ENCODE peak calls at places on chromosome 16, in nine cellular contexts. J is heart left ventricle, M is adrenal gland, U is osteoblast, Z is psoas muscle, K is mammary epithelial cell, V is Caco-2, R is lower lobe of right lung, B is mucosa of descending colon. D is an unnamed sample. For H3K4me1, the result is how much of the 10 kb centered on the place peaks cover.

GRCh38 chr16:87325480-87325879 is 8.3 kb upstream of the C16orf95 start:
- DNase-seq in Z (no peak), V (no peak), J (peak), U (peak), B (no peak), M (no peak), K (peak), R (peak), D (no peak)

GRCh38 chr16:51569204-51569911 is 418.3 kb upstream of the SALL1 start:
- DNase-seq in R (no peak), B (no peak), U (no peak), M (peak), K (peak), J (no peak), Z (no peak), V (no peak), D (no peak)

GRCh38 chr16:1877804-1878203 is 5.8 kb upstream of the MEIOB start:
- DNase-seq in K (no peak), M (no peak), Z (no peak), V (no peak), J (no peak), R (no peak), U (no peak), B (peak), D (no peak)

GRCh38 chr16:21222495-21223337 is 10.8 kb upstream of the ANKS4B start:
- DNase-seq in R (no peak), V (peak), B (peak), J (no peak), M (no peak), K (no peak), U (peak), Z (no peak), D (no peak)

GRCh38 chr16:87133966-87134945 is 182.9 kb downstream of the C16orf95 start:
- DNase-seq in R (no peak), Z (no peak), B (no peak), M (no peak), V (no peak), K (no peak), U (peak), J (no peak), D (no peak)

GRCh38 chr16:2178321-2179106 is 17.9 kb downstream of the CASKIN1 start:
- DNase-seq in B (no peak), R (no peak), Z (no peak), J (no peak), K (no peak), V (no peak), U (no peak), M (no peak), D (no peak)

GRCh38 chr16:84268661-84269060 is 26.0 kb upstream of the WFDC1 start:
- DNase-seq in Z (no peak), M (no peak), V (no peak), J (no peak), B (no peak), R (no peak), K (no peak), U (no peak), D (no peak)

GRCh38 chr16:86318119-86318518 is 192.2 kb upstream of the FOXF1 start:
- DNase-seq in K (no peak), J (no peak), V (no peak), M (no peak), B (no peak), Z (no peak), R (no peak), U (no peak), D (no peak)

GRCh38 chr16:67939507-67940435 is 3.1 kb upstream of the PSMB10 start:
- DNase-seq in B (peak), K (no peak), J (no peak), M (no peak), V (no peak), Z (peak), R (no peak), U (peak), D (no peak)

GRCh38 chr16:85593503-85594195 is 19.5 kb upstream of the GSE1 start:
- DNase-seq in R (no peak), U (no peak), J (no peak), K (no peak), M (no peak), V (no peak), Z (no peak), B (no peak), D (no peak)

GRCh38 chr16:1493746-1494094 is 560 bp downstream of the TELO2 start:
- DNase-seq in Z (no peak), J (peak), V (no peak), K (peak), M (no peak), U (peak), B (no peak), R (no peak), D (peak)

GRCh38 chr16:53600076-53600475 is 97.1 kb upstream of the AKTIP start:
- DNase-seq in J (no peak), Z (no peak), K (no peak), B (no peak), U (no peak), V (no peak), R (no peak), M (no peak), D (no peak)

GRCh38 chr16:552171-552570 is 8.0 kb upstream of the PRR35 start:
- DNase-seq in M (no peak), J (no peak), K (no peak), Z (no peak), U (no peak), R (no peak), V (no peak), B (no peak), D (no peak)

GRCh38 chr16:54783980-54784379 is 146.7 kb upstream of the IRX5 start:
- DNase-seq in R (no peak), K (no peak), B (no peak), V (no peak), M (no peak), U (no peak), J (no peak), Z (no peak), D (no peak)

GRCh38 chr16:648071-648785 is 937 bp upstream of the WDR90 start:
- DNase-seq in R (peak), U (peak), V (peak), J (no peak), M (no peak), K (peak), B (peak), Z (no peak), D (peak)

GRCh38 chr16:228151-228855 is 946 bp downstream of the LUC7L start:
- DNase-seq in J (no peak), B (no peak), U (peak), V (no peak), R (no peak), M (no peak), Z (no peak), K (peak), D (peak)

GRCh38 chr16:19515765-19516164 is 6.1 kb downstream of the GDE1 start:
- DNase-seq in M (no peak), Z (no peak), U (no peak), J (no peak), K (no peak), V (no peak), B (no peak), R (no peak), D (no peak)

GRCh38 chr16:10308305-10309193 is 77.3 kb upstream of the ATF7IP2 start:
- DNase-seq in V (no peak), K (peak), R (no peak), M (no peak), U (no peak), J (no peak), B (no peak), Z (no peak), D (no peak)

GRCh38 chr16:85860413-85861094 is 38.4 kb upstream of the IRF8 start:
- DNase-seq in R (no peak), J (no peak), B (no peak), U (no peak), V (no peak), M (no peak), Z (no peak), K (peak), D (no peak)

GRCh38 chr16:23014592-23014991 is 134.7 kb downstream of the USP31 start:
- DNase-seq in J (no peak), V (no peak), M (no peak), R (no peak), B (no peak), U (no peak), K (no peak), Z (no peak), D (no peak)

DNA sequence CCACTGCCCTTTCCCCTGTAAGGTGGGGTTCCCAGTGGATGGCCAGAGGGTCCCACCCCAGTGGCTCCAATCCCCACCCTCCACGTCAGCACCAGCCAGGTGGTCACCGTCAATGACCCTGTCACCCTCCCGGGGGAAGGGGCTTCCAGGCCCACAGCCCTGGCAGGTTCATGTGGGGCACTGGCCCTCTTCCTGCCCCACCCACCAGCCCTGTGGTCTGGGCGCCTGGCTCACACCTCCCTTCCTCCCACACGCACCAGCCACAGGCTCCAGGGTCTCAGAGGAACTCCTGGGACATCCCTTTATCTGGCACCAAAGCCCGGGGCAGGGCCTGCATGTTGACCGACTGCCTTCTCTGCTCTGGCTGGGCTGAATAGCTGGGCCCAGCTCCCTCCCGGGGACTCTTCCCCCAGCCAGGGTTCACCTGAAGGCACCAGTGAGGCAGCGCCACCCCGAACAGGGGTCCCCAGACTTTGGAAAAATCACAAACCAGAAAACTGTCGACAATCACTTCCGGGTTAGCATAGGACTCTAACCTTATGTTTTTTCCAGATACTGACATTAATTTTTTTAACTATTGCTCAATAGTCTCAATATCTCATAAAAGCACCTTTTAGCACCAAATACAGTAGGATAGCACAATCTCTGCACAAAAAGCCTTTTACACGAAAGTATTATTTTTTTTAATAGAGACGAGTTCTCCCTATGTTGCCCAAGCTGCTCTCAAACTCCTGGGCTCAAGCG is 21.9 kb upstream of the ZC3H18 start:
- DNase-seq in V (no peak), J (no peak), R (no peak), U (peak), B (no peak), M (no peak), Z (no peak), K (no peak), D (no peak)
- H3K4me1 ChIP-seq in V (under half), J (under half), R (under half), U (under half), B (under half), M (under half), Z (under half), K (under half), D (under half)

DNA sequence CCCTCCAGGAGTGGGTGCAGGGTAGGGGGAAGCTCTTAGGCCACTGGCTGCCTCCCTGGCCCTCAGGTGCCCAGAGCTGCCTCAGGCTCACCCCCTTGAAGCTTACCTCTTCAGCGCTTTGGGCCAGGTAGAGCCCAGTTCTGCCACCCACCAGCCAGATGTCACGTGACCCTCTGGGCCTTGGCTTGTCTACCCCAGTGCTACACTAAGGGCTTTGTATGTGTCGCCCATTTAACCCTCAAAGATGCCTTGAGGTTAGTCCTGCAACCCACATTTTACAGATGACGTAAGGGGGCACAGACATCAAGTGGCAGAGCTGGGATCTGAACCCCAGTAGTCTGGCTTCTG is 3.4 kb downstream of the HAS3 start:
- DNase-seq in B (no peak), M (no peak), K (no peak), Z (no peak), U (no peak), V (no peak), J (no peak), R (no peak), D (no peak)
- H3K4me1 ChIP-seq in B (under half), M (under half), K (under half), Z (under half), U (under half), V (under half), J (half or more), R (under half), D (under half)

GRCh38 chr16:81553814-81554675 is 109.4 kb downstream of the CMIP start:
- DNase-seq in M (no peak), R (peak), Z (no peak), J (no peak), K (no peak), B (peak), V (no peak), U (peak), D (no peak)
- H3K4me1 ChIP-seq in M (under half), R (under half), Z (under half), J (under half), K (under half), B (under half), V (under half), U (under half), D (under half)

DNA sequence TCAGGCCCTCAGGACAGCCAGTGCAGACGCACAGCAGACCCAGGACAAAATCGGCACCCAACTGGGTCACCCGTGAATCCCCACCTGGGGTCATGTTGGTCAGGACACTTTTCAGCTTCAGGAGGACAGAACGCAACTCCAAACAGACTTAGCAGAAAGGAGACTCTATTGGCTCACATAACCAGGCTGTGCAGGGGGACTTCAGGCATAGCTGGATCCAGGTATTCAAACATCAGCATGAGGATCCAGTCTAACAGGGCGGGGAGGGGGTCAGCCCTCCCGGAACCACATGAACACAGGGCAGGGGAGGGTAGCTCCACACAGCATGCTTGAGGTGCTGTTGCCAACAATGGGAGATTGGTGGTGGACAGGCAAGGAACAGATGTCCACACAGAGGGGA is 22.0 kb downstream of the ZNF469 start:
- DNase-seq in K (no peak), U (no peak), Z (no peak), M (no peak), J (no peak), V (no peak), R (no peak), B (no peak), D (no peak)
- H3K4me1 ChIP-seq in K (under half), U (under half), Z (under half), M (under half), J (under half), V (under half), R (under half), B (under half), D (under half)

GRCh38 chr16:56370836-56371235 is 54.5 kb downstream of the AMFR start:
- DNase-seq in V (no peak), Z (no peak), J (no peak), U (no peak), K (no peak), R (peak), B (no peak), M (peak), D (peak)
- H3K4me1 ChIP-seq in V (under half), Z (under half), J (under half), U (under half), K (under half), R (under half), B (under half), M (under half), D (under half)

GRCh38 chr16:6576646-6577045 is 756.0 kb upstream of the RBFOX1 start:
- DNase-seq in M (no peak), B (no peak), V (no peak), K (no peak), Z (no peak), J (no peak), U (no peak), R (no peak), D (no peak)
- H3K4me1 ChIP-seq in M (under half), B (under half), V (under half), K (under half), Z (under half), J (under half), U (under half), R (under half), D (under half)

GRCh38 chr16:9105189-9105588 is 13.7 kb downstream of the HAPSTR1 start:
- DNase-seq in J (no peak), R (no peak), B (no peak), K (no peak), Z (no peak), U (no peak), V (no peak), M (no peak), D (no peak)
- H3K4me1 ChIP-seq in J (half or more), R (half or more), B (under half), K (under half), Z (half or more), U (half or more), V (under half), M (under half), D (under half)

DNA sequence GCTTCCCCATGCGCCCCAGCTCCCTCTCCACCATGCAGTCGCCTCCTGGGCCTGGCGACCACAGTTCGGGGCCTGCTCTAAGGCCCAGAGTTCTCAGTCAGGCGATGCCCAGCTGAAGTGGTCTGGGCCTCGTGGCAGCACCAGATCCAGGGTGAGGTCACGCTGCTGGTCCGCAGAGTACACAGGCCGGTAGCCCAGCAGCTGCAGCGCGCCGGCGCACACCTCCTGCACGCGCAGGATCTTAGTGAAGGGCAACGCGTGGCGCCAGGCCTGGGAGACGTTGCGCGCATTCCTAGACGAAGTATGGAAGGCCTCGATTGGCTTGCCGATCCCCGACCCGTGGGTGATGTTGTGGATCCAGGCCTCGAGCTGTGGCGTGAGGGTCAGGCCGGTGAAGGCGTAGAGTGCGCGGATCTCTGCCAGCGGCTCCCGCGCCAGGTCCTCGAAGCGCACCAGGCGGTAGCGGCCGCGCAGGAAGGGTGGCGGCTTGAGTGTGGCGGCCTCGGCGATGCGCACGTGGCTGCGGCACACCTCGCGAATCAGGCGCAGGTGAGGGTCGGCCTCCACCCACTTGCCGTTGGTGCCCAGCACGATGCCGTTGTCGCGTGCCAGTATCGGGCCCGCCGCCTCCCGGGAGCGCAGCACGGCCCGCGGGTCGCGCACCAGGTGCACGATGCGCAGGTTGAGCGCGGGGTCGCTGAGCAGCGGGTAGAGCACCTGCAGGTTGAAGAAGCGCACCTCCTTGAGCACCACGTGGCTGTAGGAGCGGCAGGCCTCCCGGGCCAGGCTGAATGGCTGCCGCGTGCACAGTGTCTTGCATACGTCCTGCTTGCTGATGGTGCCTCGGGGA is 6.6 kb downstream of the CHST5 start:
- DNase-seq in J (no peak), R (no peak), M (no peak), Z (no peak), B (peak), U (no peak), K (no peak), V (no peak), D (no peak)
- H3K4me1 ChIP-seq in J (under half), R (under half), M (under half), Z (under half), B (under half), U (under half), K (under half), V (under half), D (under half)

GRCh38 chr16:56988161-56988947 is 1.0 kb upstream of the NLRC5 start:
- DNase-seq in V (no peak), M (peak), U (peak), R (no peak), B (no peak), K (no peak), Z (no peak), J (peak), D (no peak)
- H3K4me1 ChIP-seq in V (under half), M (under half), U (under half), R (half or more), B (under half), K (under half), Z (under half), J (under half), D (under half)

DNA sequence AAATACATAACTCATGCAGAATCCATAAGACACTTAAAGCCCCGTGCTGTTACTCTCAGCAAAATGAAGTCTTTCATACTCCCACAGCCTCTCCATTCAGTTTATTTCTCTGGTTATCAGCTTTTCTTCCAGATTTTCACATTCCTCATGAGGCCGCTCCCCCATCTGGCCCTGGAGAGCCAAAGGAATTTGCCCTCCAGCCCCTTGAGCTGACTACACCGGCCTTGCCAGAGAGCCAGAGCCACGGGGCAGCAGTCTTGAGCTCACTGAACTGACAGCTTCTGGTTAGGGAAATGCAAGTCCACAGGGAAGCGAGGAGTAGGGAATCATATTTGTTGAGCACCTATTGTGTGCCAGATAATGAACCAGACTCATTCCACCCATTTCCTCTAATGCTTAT is 102.4 kb downstream of the ABCC12 start:
- DNase-seq in Z (no peak), R (peak), B (no peak), K (peak), J (no peak), V (peak), U (no peak), M (peak), D (peak)
- H3K4me1 ChIP-seq in Z (under half), R (under half), B (under half), K (under half), J (under half), V (under half), U (under half), M (under half), D (under half)